ENCODE peak calls at places on chromosome 1, in five cellular contexts. O, T, G, R and I are unnamed samples.

GRCh38 chr1:96309783-96310182 is 411.8 kb upstream of the PTBP2 start:
- DNase-seq in O (no peak), T (peak; percentile 85), G (peak; percentile 66), R (no peak), I (no peak)

GRCh38 chr1:4131734-4132133 is 231.7 kb upstream of the C1orf174 start:
- DNase-seq in O (no peak), T (no peak), G (no peak), R (no peak), I (no peak)

GRCh38 chr1:243229526-243229925 is 25.6 kb downstream of the CEP170 start:
- DNase-seq in O (no peak), T (no peak), G (peak; percentile 66), R (no peak), I (no peak)

GRCh38 chr1:98388431-98388830 is 273.1 kb upstream of the SNX7 start:
- DNase-seq in O (no peak), T (peak; percentile 40), G (peak; percentile 84), R (no peak), I (no peak)

GRCh38 chr1:47594627-47595026 is 156.8 kb downstream of the FOXD2 start:
- DNase-seq in O (peak; percentile 58), T (no peak), G (no peak), R (no peak), I (no peak)

GRCh38 chr1:231931846-231932454 is 305.4 kb downstream of the DISC1 start:
- DNase-seq in O (no peak), T (no peak), G (no peak), R (no peak), I (no peak)

GRCh38 chr1:5980314-5981008 is 11.8 kb downstream of the NPHP4 start:
- DNase-seq in O (no peak), T (peak; percentile 23), G (no peak), R (peak; percentile 77), I (no peak)

GRCh38 chr1:230822092-230822581 is 46.2 kb downstream of the C1orf198 start:
- DNase-seq in O (peak; percentile 57), T (no peak), G (no peak), R (peak; percentile 69), I (no peak)

GRCh38 chr1:242651817-242652216 is 127.3 kb upstream of the PLD5 start:
- DNase-seq in O (no peak), T (no peak), G (no peak), R (no peak), I (no peak)

GRCh38 chr1:8660455-8660854 is 157.0 kb downstream of the RERE start:
- DNase-seq in O (no peak), T (peak; percentile 83), G (peak; percentile 91), R (peak; percentile 71), I (no peak)

GRCh38 chr1:78223417-78224215 is 177.8 kb downstream of the GIPC2 start:
- DNase-seq in O (no peak), T (peak; percentile 42), G (peak; percentile 42), R (no peak), I (no peak)

GRCh38 chr1:2921970-2922686 is 99.1 kb upstream of the ACTRT2 start:
- DNase-seq in O (no peak), T (no peak), G (no peak), R (no peak), I (no peak)
- TF ChIP-seq CTCF in O (peak; percentile 50), T (no peak), G (no peak), R (peak; percentile 43), I (peak; percentile 32)

GRCh38 chr1:28102169-28102568 is 13.8 kb upstream of the EYA3 start:
- DNase-seq in O (no peak), T (no peak), G (no peak), R (no peak), I (no peak)
- TF ChIP-seq CTCF in O (no peak), T (no peak), G (no peak), R (no peak), I (no peak)

GRCh38 chr1:51058863-51059262 is 43.2 kb upstream of the C1orf185 start:
- DNase-seq in O (no peak), T (peak; percentile 48), G (no peak), R (no peak), I (no peak)
- TF ChIP-seq CTCF in O (peak; percentile 36), T (peak; percentile 38), G (peak; percentile 45), R (no peak), I (peak; percentile 12)

GRCh38 chr1:81781749-81782148 is 19.0 kb upstream of the ADGRL2 start:
- DNase-seq in O (no peak), T (no peak), G (no peak), R (no peak), I (no peak)
- TF ChIP-seq CTCF in O (no peak), T (peak; percentile 30), G (no peak), R (no peak), I (no peak)

GRCh38 chr1:183580281-183580682 is 10.0 kb downstream of the NCF2 start:
- DNase-seq in O (no peak), T (peak; percentile 43), G (no peak), R (no peak), I (peak; percentile 54)
- TF ChIP-seq CTCF in O (peak; percentile 48), T (peak; percentile 37), G (peak; percentile 13), R (no peak), I (peak; percentile 30)

GRCh38 chr1:112727716-112728115 is 12.6 kb upstream of the PPM1J start:
- DNase-seq in O (no peak), T (no peak), G (no peak), R (no peak), I (no peak)
- TF ChIP-seq CTCF in O (no peak), T (no peak), G (no peak), R (no peak), I (no peak)

DNA sequence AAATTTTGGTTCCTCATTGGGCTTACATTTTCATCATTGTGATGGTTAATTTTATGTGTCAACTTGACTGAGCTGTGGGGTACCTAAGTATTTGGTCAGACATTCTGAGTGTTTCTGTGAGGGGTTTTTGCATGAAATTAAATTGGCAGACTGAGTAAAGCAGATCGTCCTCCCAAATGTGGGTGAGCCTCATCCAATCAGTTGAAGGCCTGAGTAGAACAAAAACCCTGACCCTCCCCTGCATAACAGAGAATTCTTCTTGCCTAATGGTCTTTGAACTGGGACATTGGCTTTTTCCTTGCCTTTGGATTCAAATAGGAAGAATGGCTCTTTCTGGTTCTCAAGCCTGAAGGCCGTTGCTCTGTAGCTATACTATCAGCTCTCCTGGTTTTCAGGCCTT is 59.1 kb upstream of the JUN start:
- DNase-seq in O (no peak), T (no peak), G (no peak), R (no peak), I (no peak)
- TF ChIP-seq CTCF in O (no peak), T (no peak), G (no peak), R (no peak), I (no peak)